ENCODE peak calls at places on chromosomes 2 and 18, in seven cellular contexts. Y is GM12892, L is HCT116, C is stomach, K is HepG2, O is suprapubic skin, X is transverse colon. G is an unnamed sample.

GRCh38 chr2:105575626-105576025 is 169.1 kb upstream of the NCK2 start:
- DNase-seq in C (no peak), Y (no peak), L (no peak), O (no peak), X (no peak), K (no peak), G (no peak)

GRCh38 chr2:241935774-241936173 is 66.2 kb downstream of the RTP5 start:
- DNase-seq in K (no peak), Y (no peak), C (peak), O (no peak), L (no peak), X (no peak), G (no peak)

GRCh38 chr18:27585602-27586173 is 400.6 kb upstream of the CHST9 start:
- DNase-seq in Y (no peak), L (no peak), C (no peak), K (peak), O (no peak), X (peak), G (no peak)

GRCh38 chr2:51919395-51919794 is 887.5 kb upstream of the NRXN1 start:
- DNase-seq in L (no peak), X (no peak), C (no peak), Y (no peak), O (no peak), K (no peak), G (no peak)

GRCh38 chr18:34611904-34612303 is 98.2 kb upstream of the DTNA start:
- DNase-seq in O (no peak), Y (no peak), K (no peak), C (no peak), X (no peak), L (no peak), G (no peak)

GRCh38 chr18:27899893-27900292 is 277.0 kb downstream of the CDH2 start:
- DNase-seq in L (no peak), K (peak), C (no peak), O (no peak), Y (no peak), X (no peak), G (no peak)

GRCh38 chr18:6593142-6593889 is 136.2 kb upstream of the ARHGAP28 start:
- DNase-seq in K (no peak), Y (no peak), C (no peak), X (no peak), O (no peak), L (no peak), G (no peak)

GRCh38 chr2:73830871-73831401 is 2.2 kb downstream of the STAMBP start:
- DNase-seq in X (no peak), L (no peak), C (no peak), K (no peak), Y (no peak), O (no peak), G (no peak)

GRCh38 chr2:180456811-180457210 is 449.7 kb upstream of the CWC22 start:
- DNase-seq in K (no peak), X (no peak), C (no peak), Y (no peak), O (no peak), L (no peak), G (no peak)

GRCh38 chr2:88765154-88765948 is 73.9 kb downstream of the RPIA start:
- DNase-seq in K (no peak), C (peak), X (peak), O (no peak), Y (no peak), L (no peak), G (peak)

GRCh38 chr18:47490882-47491281 is 239.4 kb upstream of the SKOR2 start:
- DNase-seq in X (no peak), Y (no peak), L (no peak), O (no peak), K (no peak), C (no peak), G (no peak)

GRCh38 chr2:1644427-1644826 is 99.9 kb downstream of the PXDN start:
- DNase-seq in K (no peak), L (no peak), Y (no peak), O (no peak), X (no peak), C (no peak), G (no peak)

GRCh38 chr2:165793779-165794519 is at the start of gene GALNT3:
- DNase-seq in C (peak), L (peak), Y (peak), O (peak), X (peak), K (no peak), G (peak)

GRCh38 chr2:201358684-201359083 is 1.5 kb upstream of the FLACC1 start:
- DNase-seq in O (no peak), K (no peak), C (no peak), L (peak), Y (no peak), X (no peak), G (no peak)

GRCh38 chr2:20430461-20431302 is 16.2 kb upstream of the RHOB start:
- DNase-seq in O (peak), K (no peak), C (no peak), X (peak), L (no peak), Y (no peak), G (no peak)

GRCh38 chr18:22971038-22971437 is 37.9 kb downstream of the RBBP8 start:
- DNase-seq in Y (no peak), K (no peak), X (no peak), L (no peak), O (no peak), C (no peak), G (no peak)

GRCh38 chr2:102106133-102106556 is 36.4 kb upstream of the IL1R1 start:
- DNase-seq in L (no peak), Y (no peak), O (no peak), K (peak), X (no peak), C (no peak), G (no peak)

GRCh38 chr2:208006833-208007232 is 18.5 kb downstream of the PLEKHM3 start:
- DNase-seq in X (no peak), O (no peak), K (no peak), C (no peak), Y (no peak), L (no peak), G (no peak)

GRCh38 chr2:38074775-38075435 is 1.0 kb downstream of the CYP1B1 start:
- DNase-seq in K (no peak), C (no peak), X (no peak), Y (no peak), O (no peak), L (no peak), G (no peak)

GRCh38 chr2:52423655-52424054 is 1343.9 kb upstream of the CHAC2 start:
- DNase-seq in Y (no peak), K (no peak), C (no peak), L (no peak), X (no peak), O (no peak), G (no peak)

GRCh38 chr2:128300621-128301020 is 18.0 kb downstream of the HS6ST1 start:
- DNase-seq in K (no peak), C (no peak), O (no peak), X (no peak), Y (no peak), L (no peak), G (no peak)

GRCh38 chr2:925309-925708 is 25.3 kb upstream of the SNTG2 start:
- DNase-seq in L (no peak), C (no peak), O (no peak), Y (no peak), K (no peak), X (no peak), G (no peak)

GRCh38 chr2:237643066-237643465 is 15.7 kb downstream of the LRRFIP1 start:
- DNase-seq in C (no peak), X (no peak), Y (no peak), O (no peak), L (no peak), K (no peak), G (no peak)
- TF ChIP-seq POLR2A in C (no peak), X (no peak), Y (no peak), O (no peak), L (no peak), K (no peak), G (no peak)

GRCh38 chr2:10329584-10329879 is 26.8 kb downstream of the HPCAL1 start:
- DNase-seq in X (no peak), K (peak), L (no peak), C (no peak), O (no peak), Y (no peak), G (no peak)

GRCh38 chr2:10326151-10326616 is 23.5 kb downstream of the HPCAL1 start:
- DNase-seq in X (no peak), O (no peak), K (no peak), Y (no peak), L (no peak), C (no peak), G (no peak)

GRCh38 chr2:10328667-10329583 is 26.2 kb downstream of the HPCAL1 start:
- DNase-seq in O (no peak), X (no peak), C (no peak), K (no peak), L (no peak), Y (no peak), G (no peak)

GRCh38 chr2:10326707-10327594 is 24.2 kb downstream of the HPCAL1 start:
- DNase-seq in Y (no peak), C (no peak), O (no peak), K (peak), L (no peak), X (no peak), G (no peak)

DNA sequence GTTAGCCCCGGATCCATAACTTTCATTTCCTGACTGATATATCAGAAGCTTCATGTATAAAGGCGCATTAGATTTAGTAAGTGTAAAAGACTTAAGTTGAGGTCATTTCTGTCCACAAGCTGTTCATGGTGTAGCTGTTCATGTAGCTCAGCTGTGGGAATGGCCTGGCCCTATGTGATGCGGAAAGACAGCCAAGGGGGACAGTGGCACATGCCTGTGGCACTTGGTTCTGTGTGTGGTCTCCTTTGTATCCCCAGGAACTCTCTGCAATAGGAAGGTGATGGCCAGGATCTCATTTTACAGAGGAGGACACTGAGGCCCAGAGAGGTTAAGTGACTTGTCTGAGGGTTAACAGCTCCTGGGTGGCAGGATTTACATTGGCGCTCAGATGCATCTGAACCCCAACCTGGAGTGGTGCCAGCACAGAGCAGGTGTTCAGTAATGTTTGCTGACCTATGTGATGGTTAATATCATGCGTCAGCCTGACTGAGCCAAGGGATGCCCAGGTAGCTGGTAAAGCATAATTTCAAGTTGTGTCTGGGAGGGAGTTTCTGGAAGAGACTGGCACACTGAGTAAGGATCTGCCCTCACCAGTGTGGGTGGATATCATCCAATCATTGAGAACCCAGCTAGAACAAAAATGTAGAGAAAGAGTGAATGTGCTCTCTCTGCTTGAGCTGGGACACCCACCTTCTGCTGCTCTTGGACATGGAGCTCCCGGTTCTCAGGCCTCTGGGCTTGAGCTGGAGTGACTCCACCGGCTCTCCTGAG is 25.4 kb downstream of the HPCAL1 start:
- DNase-seq in K (no peak), L (no peak), X (peak), O (no peak), C (peak), Y (no peak), G (no peak)
- TF ChIP-seq POLR2AphosphoS5 in K (no peak), L (no peak), X (no peak), O (no peak), C (no peak), Y (no peak), G (no peak)

GRCh38 chr2:27123302-27124150 is at the start of gene ABHD1:
- DNase-seq in Y (peak), O (no peak), C (peak), L (no peak), K (peak), X (peak), G (no peak)
- TF ChIP-seq POLR2A in Y (peak), O (no peak), C (no peak), L (no peak), K (peak), X (peak), G (no peak)

GRCh38 chr2:160207271-160207670 is 7.2 kb upstream of the ITGB6 start:
- DNase-seq in X (no peak), O (no peak), C (no peak), K (no peak), Y (no peak), L (no peak), G (no peak)

GRCh38 chr2:160203007-160203406 is 2.9 kb upstream of the ITGB6 start:
- DNase-seq in C (no peak), O (no peak), X (no peak), Y (no peak), L (no peak), K (no peak), G (no peak)

GRCh38 chr2:160206436-160206835 is 6.4 kb upstream of the ITGB6 start:
- DNase-seq in O (no peak), Y (no peak), K (no peak), C (no peak), L (no peak), X (no peak), G (no peak)

GRCh38 chr2:160203422-160203821 is 3.4 kb upstream of the ITGB6 start:
- DNase-seq in K (no peak), O (no peak), Y (no peak), C (no peak), L (no peak), X (no peak), G (no peak)

GRCh38 chr2:160205511-160205910 is 5.4 kb upstream of the ITGB6 start:
- DNase-seq in K (peak), C (peak), L (peak), X (peak), Y (no peak), O (peak), G (no peak)
- TF ChIP-seq POLR2AphosphoS5 in K (no peak), C (no peak), L (peak), X (peak), Y (no peak), O (peak), G (no peak)

DNA sequence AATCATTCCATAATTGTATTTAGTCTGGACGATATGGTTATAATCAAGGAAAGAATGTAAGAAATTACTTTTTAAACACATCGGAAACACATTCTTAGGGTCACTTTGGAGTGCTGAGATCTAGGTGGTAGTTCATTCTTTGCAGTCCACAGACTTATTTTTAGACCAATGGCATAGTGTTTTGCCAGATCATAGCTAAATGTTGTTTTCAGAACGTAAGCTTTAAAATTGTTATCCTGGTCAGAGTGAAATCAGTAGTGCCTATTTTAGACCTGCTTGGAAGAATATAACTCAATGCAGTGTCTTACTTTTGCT is 4.3 kb downstream of the MYL12A start:
- DNase-seq in K (no peak), O (no peak), Y (no peak), C (no peak), X (no peak), L (no peak), G (no peak)
- TF ChIP-seq POLR2A in K (no peak), O (no peak), Y (peak), C (no peak), X (no peak), L (no peak), G (no peak)

DNA sequence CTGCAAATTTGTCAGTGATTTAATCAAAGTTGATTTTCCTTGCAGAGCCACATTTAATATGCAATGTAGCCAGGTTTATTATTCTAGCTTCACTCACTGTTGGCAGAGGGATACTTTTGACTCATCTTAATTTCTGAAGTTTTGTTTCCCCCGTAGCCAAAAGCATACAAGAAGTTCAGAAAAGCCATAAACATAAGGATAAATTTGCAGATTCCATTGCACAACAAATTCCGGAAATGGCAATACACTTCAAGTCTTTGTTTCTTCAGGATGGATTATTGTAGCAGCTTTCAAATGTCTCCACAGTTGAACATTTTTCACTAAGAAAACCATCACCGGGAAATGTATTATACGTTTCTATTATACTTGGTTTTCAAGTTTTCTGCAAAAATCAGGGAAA is 88.0 kb upstream of the ZCCHC2 start:
- DNase-seq in K (no peak), O (no peak), C (no peak), X (no peak), Y (no peak), L (no peak), G (no peak)
- TF ChIP-seq POLR2AphosphoS5 in K (no peak), O (no peak), C (no peak), X (no peak), Y (no peak), L (no peak), G (no peak)

GRCh38 chr2:170928824-170929685 is at the start of gene GORASP2:
- DNase-seq in C (peak), K (peak), L (peak), X (peak), O (peak), Y (peak), G (peak)
- TF ChIP-seq POLR2A in C (peak), K (peak), L (peak), X (peak), O (peak), Y (peak), G (peak)

GRCh38 chr2:119389615-119390306 is 23.0 kb downstream of the DBI start:
- DNase-seq in K (no peak), L (no peak), C (peak), Y (no peak), O (peak), X (peak), G (no peak)
- TF ChIP-seq POLR2AphosphoS5 in K (no peak), L (no peak), C (no peak), Y (no peak), O (no peak), X (no peak), G (no peak)

DNA sequence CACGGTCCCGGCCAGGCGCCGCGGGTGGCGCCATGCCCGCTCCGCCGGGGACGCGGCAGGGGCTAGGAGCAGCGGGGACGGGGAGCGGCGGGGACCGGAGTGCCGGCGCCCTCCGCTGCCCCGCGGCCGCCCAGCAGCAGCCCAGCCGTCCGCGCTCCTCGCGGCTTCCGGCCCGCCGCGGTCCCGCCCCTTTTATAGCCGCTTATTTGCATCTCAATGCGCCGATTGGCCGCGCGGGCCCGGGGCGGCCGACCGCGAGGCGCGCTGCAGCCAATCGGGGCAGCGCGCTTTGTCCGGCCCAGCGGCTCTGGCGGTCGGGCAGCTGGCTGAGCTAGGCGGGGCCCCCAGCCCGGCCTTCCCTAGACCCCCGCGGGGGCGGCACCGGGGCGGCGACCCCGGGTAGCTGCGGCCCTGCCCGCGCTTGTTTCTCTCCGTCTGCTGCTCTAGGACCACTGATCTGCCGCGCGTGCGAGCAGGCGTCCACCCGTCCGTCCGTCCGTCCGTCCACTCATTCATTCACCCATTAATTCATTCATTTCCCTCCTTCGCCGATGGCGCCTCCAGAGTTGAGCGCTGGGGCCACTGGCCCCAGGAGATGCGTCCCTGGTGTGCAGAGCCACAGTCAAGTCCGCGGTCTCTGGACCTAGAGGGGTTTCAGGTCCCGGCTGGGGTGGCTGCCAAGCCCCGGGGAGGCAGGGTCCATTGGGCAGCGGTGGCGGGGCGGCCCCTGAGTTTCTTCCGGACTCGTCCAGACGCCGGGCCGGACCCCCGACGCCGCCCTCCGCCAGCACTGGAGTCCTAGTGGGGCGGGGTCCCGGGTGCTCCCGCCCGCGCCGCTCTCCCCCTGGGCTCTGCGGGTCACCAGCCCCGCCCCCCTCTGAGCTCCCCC is at the start of gene HES6:
- DNase-seq in Y (peak), L (peak), X (peak), K (peak), C (peak), O (peak), G (peak)
- TF ChIP-seq POLR2A in Y (peak), L (peak), X (no peak), K (no peak), C (no peak), O (peak), G (no peak)

GRCh38 chr2:75429036-75429435 is 131.7 kb downstream of the EVA1A start:
- DNase-seq in K (no peak), L (no peak), X (no peak), O (no peak), Y (no peak), C (peak), G (no peak)
- TF ChIP-seq POLR2AphosphoS5 in K (no peak), L (no peak), X (no peak), O (no peak), Y (no peak), C (no peak), G (no peak)